ENCODE peak calls at places on chromosomes 5 and 9, in ten cellular contexts. M, V, W, D, R, F, X, Z, G and B are unnamed samples.

GRCh38 chr5:35456506-35456905 is 161.2 kb upstream of the SPEF2 start:
- ATAC-seq in M (no peak), V (no peak), W (no peak), D (no peak), R (no peak), F (no peak), X (no peak), Z (no peak), G (no peak), B (no peak)

GRCh38 chr5:67660149-67660548 is 463.6 kb upstream of the CD180 start:
- ATAC-seq in M (no peak), V (no peak), W (no peak), D (no peak), R (no peak), F (no peak), X (no peak), Z (no peak), G (no peak), B (no peak)

GRCh38 chr5:93723005-93723404 is 18.4 kb downstream of the POU5F2 start:
- ATAC-seq in M (peak), V (no peak), W (no peak), D (no peak), R (no peak), F (no peak), X (no peak), Z (no peak), G (no peak), B (no peak)

GRCh38 chr5:151447174-151448037 is at the start of gene SLC36A1:
- ATAC-seq in M (peak), V (peak), W (peak), D (peak), R (peak), F (peak), X (peak), Z (peak), G (peak), B (peak)

GRCh38 chr5:38420691-38421395 is 135.6 kb downstream of the LIFR start:
- ATAC-seq in M (peak), V (no peak), W (peak), D (peak), R (peak), F (no peak), X (peak), Z (no peak), G (peak), B (peak)

GRCh38 chr9:99336531-99336930 is 114.4 kb downstream of the SEC61B start:
- ATAC-seq in M (no peak), V (no peak), W (no peak), D (no peak), R (no peak), F (no peak), X (no peak), Z (no peak), G (no peak), B (peak)

GRCh38 chr5:10552183-10553143 is 11.4 kb upstream of the ANKRD33B start:
- ATAC-seq in M (no peak), V (no peak), W (no peak), D (peak), R (no peak), F (no peak), X (no peak), Z (peak), G (no peak), B (peak)

GRCh38 chr5:53963958-53964357 is 346.4 kb downstream of the ARL15 start:
- ATAC-seq in M (no peak), V (no peak), W (no peak), D (no peak), R (no peak), F (no peak), X (no peak), Z (no peak), G (no peak), B (no peak)

GRCh38 chr5:124057161-124057814 is 545.3 kb downstream of the CSNK1G3 start:
- ATAC-seq in M (peak), V (no peak), W (no peak), D (peak), R (peak), F (no peak), X (no peak), Z (no peak), G (peak), B (peak)

GRCh38 chr5:149037819-149038218 is 25.0 kb downstream of the SH3TC2 start:
- ATAC-seq in M (no peak), V (no peak), W (no peak), D (peak), R (no peak), F (no peak), X (no peak), Z (peak), G (peak), B (no peak)

GRCh38 chr5:76269259-76269958 is 133.7 kb upstream of the IQGAP2 start:
- ATAC-seq in M (no peak), V (no peak), W (no peak), D (peak), R (no peak), F (no peak), X (no peak), Z (peak), G (no peak), B (no peak)

GRCh38 chr5:61431923-61432620 is 100.0 kb downstream of the ZSWIM6 start:
- ATAC-seq in M (peak), V (no peak), W (no peak), D (no peak), R (no peak), F (no peak), X (no peak), Z (no peak), G (no peak), B (no peak)

GRCh38 chr5:114055810-114056476 is 305.9 kb upstream of the KCNN2 start:
- ATAC-seq in M (peak), V (no peak), W (peak), D (no peak), R (peak), F (peak), X (no peak), Z (no peak), G (peak), B (no peak)

GRCh38 chr5:20470997-20471396 is 483.0 kb upstream of the CDH18 start:
- ATAC-seq in M (no peak), V (no peak), W (no peak), D (no peak), R (no peak), F (no peak), X (no peak), Z (no peak), G (no peak), B (no peak)

GRCh38 chr5:178207183-178207916 is 3.0 kb downstream of the HNRNPAB start:
- ATAC-seq in M (peak), V (no peak), W (no peak), D (no peak), R (no peak), F (no peak), X (no peak), Z (no peak), G (peak), B (peak)

GRCh38 chr5:96657068-96657467 is 5.1 kb upstream of the CAST start:
- ATAC-seq in M (peak), V (no peak), W (peak), D (peak), R (no peak), F (no peak), X (no peak), Z (peak), G (peak), B (peak)

GRCh38 chr9:69411931-69412740 is 87.1 kb downstream of the ENTREP1 start:
- ATAC-seq in M (no peak), V (no peak), W (no peak), D (no peak), R (peak), F (peak), X (no peak), Z (no peak), G (no peak), B (no peak)

GRCh38 chr5:66793049-66793448 is 196.9 kb downstream of the MAST4 start:
- ATAC-seq in M (no peak), V (no peak), W (no peak), D (no peak), R (peak), F (peak), X (no peak), Z (no peak), G (no peak), B (no peak)

GRCh38 chr9:89502038-89502601 is 4.2 kb upstream of the SEMA4D start:
- ATAC-seq in M (no peak), V (peak), W (no peak), D (no peak), R (no peak), F (no peak), X (no peak), Z (peak), G (peak), B (no peak)

GRCh38 chr9:112665347-112665746 is 52.6 kb downstream of the INIP start:
- ATAC-seq in M (no peak), V (no peak), W (no peak), D (no peak), R (no peak), F (no peak), X (no peak), Z (no peak), G (no peak), B (no peak)

GRCh38 chr5:53110156-53110555 is 599 bp upstream of the MOCS2 start:
- ATAC-seq in M (no peak), V (no peak), W (peak), D (peak), R (peak), F (no peak), X (no peak), Z (peak), G (peak), B (no peak)

GRCh38 chr5:151347364-151347763 is at the start of gene SLC36A2:
- ATAC-seq in M (no peak), V (no peak), W (no peak), D (no peak), R (no peak), F (no peak), X (no peak), Z (no peak), G (no peak), B (no peak)

GRCh38 chr9:84953797-84954695 is 284.5 kb downstream of the NTRK2 start:
- ATAC-seq in M (peak), V (no peak), W (no peak), D (peak), R (peak), F (peak), X (peak), Z (peak), G (peak), B (peak)

GRCh38 chr5:68389618-68390017 is 174.1 kb downstream of the PIK3R1 start:
- ATAC-seq in M (no peak), V (no peak), W (no peak), D (no peak), R (no peak), F (no peak), X (no peak), Z (no peak), G (no peak), B (no peak)

GRCh38 chr5:120564013-120564412 is 99.9 kb downstream of the PRR16 start:
- ATAC-seq in M (peak), V (no peak), W (no peak), D (no peak), R (no peak), F (no peak), X (no peak), Z (no peak), G (no peak), B (no peak)

GRCh38 chr5:149005077-149005892 is 57.6 kb downstream of the SH3TC2 start:
- ATAC-seq in M (no peak), V (no peak), W (no peak), D (peak), R (no peak), F (no peak), X (no peak), Z (no peak), G (peak), B (peak)

GRCh38 chr9:14899042-14899814 is 11.0 kb downstream of the FREM1 start:
- ATAC-seq in M (no peak), V (no peak), W (no peak), D (no peak), R (no peak), F (no peak), X (no peak), Z (no peak), G (no peak), B (no peak)

GRCh38 chr5:177133845-177134652 is 476 bp downstream of the NSD1 start:
- ATAC-seq in M (peak), V (peak), W (peak), D (peak), R (peak), F (peak), X (peak), Z (peak), G (peak), B (peak)

GRCh38 chr9:108184941-108185340 is 670.8 kb downstream of the ACTL7B start:
- ATAC-seq in M (peak), V (no peak), W (peak), D (no peak), R (no peak), F (no peak), X (no peak), Z (no peak), G (peak), B (peak)

GRCh38 chr9:93452710-93453046 is 703 bp downstream of the FAM120AOS start:
- ATAC-seq in M (no peak), V (no peak), W (no peak), D (no peak), R (peak), F (peak), X (no peak), Z (peak), G (peak), B (no peak)

GRCh38 chr9:36993933-36994764 is 39.9 kb downstream of the PAX5 start:
- ATAC-seq in M (no peak), V (no peak), W (no peak), D (peak), R (no peak), F (no peak), X (no peak), Z (no peak), G (no peak), B (peak)

GRCh38 chr5:127963233-127963632 is 120.3 kb upstream of the SLC12A2 start:
- ATAC-seq in M (no peak), V (no peak), W (no peak), D (no peak), R (no peak), F (no peak), X (no peak), Z (no peak), G (no peak), B (no peak)

GRCh38 chr5:141960018-141960417 is 2.0 kb upstream of the PCDH12 start:
- ATAC-seq in M (peak), V (no peak), W (no peak), D (no peak), R (no peak), F (no peak), X (no peak), Z (no peak), G (no peak), B (no peak)

GRCh38 chr9:74742792-74743389 is 144.8 kb downstream of the TRPM6 start:
- ATAC-seq in M (peak), V (no peak), W (peak), D (no peak), R (no peak), F (no peak), X (no peak), Z (no peak), G (no peak), B (no peak)

GRCh38 chr5:13212843-13213242 is 731.6 kb downstream of the DNAH5 start:
- ATAC-seq in M (no peak), V (no peak), W (no peak), D (no peak), R (no peak), F (no peak), X (no peak), Z (no peak), G (no peak), B (no peak)

GRCh38 chr9:97895695-97896332 is 26.5 kb downstream of the TRMO start:
- ATAC-seq in M (no peak), V (no peak), W (no peak), D (no peak), R (no peak), F (no peak), X (no peak), Z (no peak), G (peak), B (peak)

GRCh38 chr5:81006231-81006630 is 46.1 kb downstream of the RASGRF2 start:
- ATAC-seq in M (no peak), V (no peak), W (no peak), D (no peak), R (no peak), F (no peak), X (no peak), Z (no peak), G (no peak), B (no peak)